ENCODE peak calls at places on chromosomes 7 and 10, in six cellular contexts. T is upper lobe of right lung, C is fibroblast of the aortic adventitia, K is GM23338, X is heart left ventricle, I is cardiac muscle cell. Z is an unnamed sample.
A peak's percentile ranks its signal among the peaks of the same experiment; 100 is the strongest.

GRCh38 chr10:31274310-31274709 is 44.7 kb upstream of the ZEB1 start:
- DNase-seq in T (no peak), C (peak; percentile 40), K (no peak), X (no peak), I (peak; percentile 33), Z (peak; percentile 34)

GRCh38 chr7:131327049-131327625 is 539 bp upstream of the MKLN1 start:
- DNase-seq in T (no peak), C (peak; percentile 77), K (peak; percentile 72), X (no peak), I (peak; percentile 82), Z (peak; percentile 88)

GRCh38 chr7:74584160-74584954 is 73.2 kb upstream of the GTF2I start:
- DNase-seq in T (no peak), C (no peak), K (peak; percentile 25), X (no peak), I (no peak), Z (no peak)

GRCh38 chr7:36137754-36138153 is 15.3 kb upstream of the EEPD1 start:
- DNase-seq in T (no peak), C (no peak), K (no peak), X (no peak), I (no peak), Z (no peak)

GRCh38 chr10:80459047-80459865 is 5.1 kb downstream of the TSPAN14 start:
- DNase-seq in T (peak; percentile 90), C (peak; percentile 91), K (peak; percentile 41), X (peak; percentile 74), I (peak; percentile 77), Z (peak; percentile 97)

GRCh38 chr10:78656815-78657621 is 411.7 kb upstream of the ZMIZ1 start:
- DNase-seq in T (no peak), C (no peak), K (peak; percentile 3), X (no peak), I (peak; percentile 17), Z (no peak)

GRCh38 chr7:4282434-4283223 is 399.5 kb upstream of the FOXK1 start:
- DNase-seq in T (peak; percentile 43), C (no peak), K (no peak), X (no peak), I (no peak), Z (no peak)

GRCh38 chr10:31771345-31771831 is 157.2 kb downstream of the ARHGAP12 start:
- DNase-seq in T (no peak), C (peak; percentile 96), K (no peak), X (peak; percentile 70), I (peak; percentile 79), Z (peak; percentile 30)

GRCh38 chr7:128879939-128880746 is 17.5 kb downstream of the ATP6V1F start:
- DNase-seq in T (peak; percentile 81), C (peak; percentile 64), K (peak; percentile 89), X (peak; percentile 65), I (peak; percentile 77), Z (peak; percentile 57)

GRCh38 chr7:128827971-128828711 is 2.1 kb upstream of the FLNC start:
- DNase-seq in T (no peak), C (peak; percentile 89), K (no peak), X (peak; percentile 91), I (peak; percentile 75), Z (peak; percentile 64)

GRCh38 chr10:96397902-96398301 is 39.1 kb upstream of the OPALIN start:
- DNase-seq in T (no peak), C (no peak), K (no peak), X (peak; percentile 65), I (no peak), Z (no peak)

GRCh38 chr7:200290-200689 is 7.9 kb downstream of the FAM20C start:
- DNase-seq in T (no peak), C (no peak), K (peak; percentile 40), X (no peak), I (no peak), Z (no peak)

GRCh38 chr7:98354052-98354451 is 46.8 kb downstream of the BAIAP2L1 start:
- DNase-seq in T (no peak), C (no peak), K (no peak), X (no peak), I (no peak), Z (no peak)

GRCh38 chr10:22682237-22683192 is 31.9 kb downstream of the PIP4K2A start:
- DNase-seq in T (no peak), C (peak; percentile 66), K (no peak), X (no peak), I (peak; percentile 72), Z (peak; percentile 28)

GRCh38 chr10:29127037-29127436 is 161.8 kb upstream of the LYZL1 start:
- DNase-seq in T (no peak), C (no peak), K (no peak), X (no peak), I (no peak), Z (no peak)

GRCh38 chr10:29926649-29927048 is 132.7 kb downstream of the JCAD start:
- DNase-seq in T (no peak), C (peak; percentile 71), K (peak; percentile 60), X (no peak), I (peak; percentile 81), Z (peak; percentile 70)

GRCh38 chr10:3720228-3721019 is 64.6 kb downstream of the KLF6 start:
- DNase-seq in T (peak; percentile 73), C (peak; percentile 87), K (no peak), X (peak; percentile 80), I (peak; percentile 98), Z (peak; percentile 98)

GRCh38 chr7:102094311-102094710 is 192.4 kb upstream of the SH2B2 start:
- DNase-seq in T (no peak), C (no peak), K (no peak), X (no peak), I (peak; percentile 27), Z (peak; percentile 76)

DNA sequence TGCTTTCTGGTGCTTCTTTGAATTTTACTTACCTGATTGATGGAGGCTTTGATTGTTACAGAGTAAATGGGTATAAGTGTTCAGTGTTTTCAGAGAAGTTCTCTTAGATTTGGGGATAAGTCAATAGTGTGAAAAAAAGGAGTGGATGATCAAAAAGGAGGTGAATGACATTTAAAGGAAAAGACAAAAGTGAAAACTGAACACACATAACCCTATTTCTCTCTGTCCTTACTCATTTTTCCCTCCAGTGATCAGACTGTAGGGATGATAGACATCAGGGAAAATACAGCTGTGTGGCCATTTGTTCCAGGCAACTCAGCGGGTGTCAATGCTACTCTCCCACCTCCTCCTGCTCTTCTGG is 278 bp downstream of the CPA2 start:
- DNase-seq in T (no peak), C (no peak), K (no peak), X (no peak), I (no peak), Z (no peak)
- TF ChIP-seq CTCF in T (no peak), C (no peak), K (no peak), X (no peak), I (no peak), Z (no peak)

DNA sequence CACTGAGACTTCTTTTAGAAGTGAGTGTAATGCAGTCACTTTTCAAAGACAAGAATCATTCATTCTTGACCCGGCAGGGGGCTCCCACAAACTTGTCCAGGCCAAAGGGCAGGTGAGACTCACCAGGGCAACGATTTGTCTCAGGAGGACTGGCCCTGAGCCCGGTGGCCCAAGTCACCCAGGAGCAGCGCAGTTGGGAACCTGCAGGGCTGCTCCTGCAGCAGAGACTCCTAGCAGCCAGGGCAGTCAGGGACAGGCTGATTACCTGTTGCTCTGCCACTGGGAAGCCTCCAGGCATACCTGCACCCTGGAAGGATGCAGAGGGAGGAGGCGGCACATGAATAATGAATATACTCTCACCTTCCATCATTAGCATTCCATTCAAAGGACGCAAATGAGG is 99.3 kb downstream of the C10orf90 start:
- DNase-seq in T (no peak), C (no peak), K (peak; percentile 65), X (no peak), I (no peak), Z (no peak)
- TF ChIP-seq CTCF in T (no peak), C (no peak), K (peak; percentile 1), X (no peak), I (no peak), Z (no peak)

GRCh38 chr10:132463333-132464255 is 66.6 kb downstream of the PWWP2B start:
- DNase-seq in T (no peak), C (peak; percentile 47), K (no peak), X (peak; percentile 38), I (no peak), Z (no peak)
- TF ChIP-seq CTCF in T (peak; percentile 17), C (peak; percentile 51), K (peak; percentile 52), X (peak; percentile 25), I (peak; percentile 23), Z (peak; percentile 28)

GRCh38 chr10:208616-209015 is 73.4 kb downstream of the ZMYND11 start:
- DNase-seq in T (no peak), C (no peak), K (no peak), X (no peak), I (no peak), Z (no peak)

GRCh38 chr10:210297-210696 is 75.0 kb downstream of the ZMYND11 start:
- DNase-seq in T (no peak), C (no peak), K (no peak), X (no peak), I (no peak), Z (no peak)

DNA sequence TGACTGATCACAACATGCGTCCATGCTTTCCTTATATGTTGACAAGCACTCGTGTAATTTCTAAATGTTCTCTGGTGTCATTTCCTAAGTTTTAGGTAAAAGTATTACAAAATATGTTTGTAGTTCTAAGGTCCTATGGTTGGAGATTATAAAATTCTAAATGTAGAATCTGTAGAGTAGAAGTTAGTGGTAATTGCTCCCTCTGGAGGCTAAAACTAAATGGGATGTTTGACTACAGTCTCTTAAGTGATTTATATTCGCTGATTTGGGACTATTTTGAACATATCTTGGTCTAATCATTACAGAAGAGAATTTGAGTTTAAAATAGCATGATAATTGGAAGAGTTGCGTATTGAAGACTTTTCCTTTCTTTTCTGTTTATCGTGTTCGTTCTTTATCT is 74.1 kb downstream of the ZMYND11 start:
- DNase-seq in T (no peak), C (peak; percentile 27), K (peak; percentile 41), X (no peak), I (peak; percentile 25), Z (peak; percentile 14)
- TF ChIP-seq CTCF in T (peak; percentile 10), C (peak; percentile 25), K (no peak), X (peak; percentile 27), I (peak; percentile 34), Z (peak; percentile 26)

GRCh38 chr10:34964166-34964800 is 125.9 kb downstream of the CUL2 start:
- DNase-seq in T (no peak), C (no peak), K (no peak), X (no peak), I (no peak), Z (no peak)

GRCh38 chr10:34959321-34959720 is 130.8 kb downstream of the CUL2 start:
- DNase-seq in T (no peak), C (no peak), K (no peak), X (no peak), I (no peak), Z (no peak)

GRCh38 chr10:34959786-34960185 is 130.4 kb downstream of the CUL2 start:
- DNase-seq in T (no peak), C (no peak), K (no peak), X (no peak), I (no peak), Z (no peak)

GRCh38 chr10:34962866-34963265 is 127.3 kb downstream of the CUL2 start:
- DNase-seq in T (no peak), C (no peak), K (no peak), X (no peak), I (no peak), Z (no peak)

DNA sequence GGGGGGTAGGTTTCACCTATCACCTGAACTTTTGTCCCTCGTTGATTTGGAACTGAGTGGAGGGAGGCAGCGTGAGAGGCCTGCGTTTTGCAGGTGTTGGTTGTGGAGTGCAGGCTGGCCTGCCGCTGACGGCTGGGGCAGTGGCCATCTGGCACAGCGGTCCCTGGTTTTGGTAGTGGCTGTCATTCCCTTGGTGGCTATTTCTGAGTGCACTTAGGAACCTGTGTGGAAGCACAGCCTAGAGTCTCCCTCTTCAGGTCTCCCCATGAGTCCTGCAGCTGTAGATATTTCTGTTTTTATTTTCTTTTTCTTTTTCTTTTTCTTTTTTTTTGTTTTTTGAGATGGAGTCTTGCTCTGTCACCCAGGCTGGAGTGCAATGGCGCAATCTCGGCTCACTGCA is 129.2 kb downstream of the CUL2 start:
- DNase-seq in T (no peak), C (peak; percentile 45), K (peak; percentile 38), X (peak; percentile 37), I (no peak), Z (peak; percentile 45)
- TF ChIP-seq CTCF in T (peak; percentile 19), C (peak; percentile 46), K (peak; percentile 61), X (peak; percentile 29), I (peak; percentile 24), Z (peak; percentile 56)

Z was measured in fibroblast of villous mesenchyme.